ENCODE peak calls at places on chromosome 15, in eight cellular contexts. I is HAP-1; F is CD8-positive, alpha-beta T cell; N is NT2/D1; K is iPS DF 6.9; J is pancreas; M is psoas muscle; B is adrenal gland. P is an unnamed sample.

GRCh38 chr15:27361418-27361817 is 390.4 kb downstream of the GABRG3 start:
- DNase-seq in F (no peak), I (no peak), J (no peak), M (no peak), K (no peak), N (no peak), B (no peak), P (no peak)

GRCh38 chr15:42672444-42672843 is 64.5 kb downstream of the CDAN1 start:
- DNase-seq in I (no peak), F (no peak), B (no peak), K (no peak), M (no peak), J (no peak), N (no peak), P (no peak)

GRCh38 chr15:101121511-101122090 is 130.2 kb downstream of the CHSY1 start:
- DNase-seq in M (peak; percentile 76), N (no peak), F (no peak), B (peak; percentile 77), J (peak; percentile 20), K (no peak), I (peak; percentile 47), P (peak; percentile 23)

GRCh38 chr15:29825205-29825604 is 2.9 kb upstream of the TJP1 start:
- DNase-seq in F (peak; percentile 23), J (no peak), N (no peak), M (no peak), I (no peak), K (no peak), B (no peak), P (no peak)

GRCh38 chr15:75666823-75667501 is 19.2 kb downstream of the SNX33 start:
- DNase-seq in N (no peak), K (no peak), M (peak; percentile 78), I (no peak), B (no peak), J (peak; percentile 45), F (no peak), P (no peak)

GRCh38 chr15:89667706-89667960 is 11.5 kb downstream of the PLIN1 start:
- DNase-seq in F (no peak), J (no peak), N (no peak), B (no peak), I (no peak), M (no peak), K (no peak), P (no peak)

GRCh38 chr15:39596358-39597051 is 15.6 kb downstream of the THBS1 start:
- DNase-seq in N (no peak), F (no peak), J (no peak), K (no peak), B (no peak), M (no peak), I (no peak), P (no peak)

GRCh38 chr15:90402230-90402629 is 14.2 kb downstream of the IQGAP1 start:
- DNase-seq in N (no peak), B (no peak), F (no peak), I (no peak), K (no peak), M (peak; percentile 56), J (no peak), P (no peak)

GRCh38 chr15:52737720-52738119 is 52.4 kb downstream of the ONECUT1 start:
- DNase-seq in K (no peak), N (no peak), B (peak; percentile 28), I (no peak), J (no peak), F (no peak), M (no peak), P (no peak)

GRCh38 chr15:68576253-68577236 is 2.2 kb upstream of the CORO2B start:
- DNase-seq in J (no peak), N (no peak), K (no peak), B (no peak), F (no peak), M (no peak), I (no peak), P (no peak)

GRCh38 chr15:86802244-86802643 is 722.6 kb downstream of the AGBL1 start:
- DNase-seq in K (no peak), J (no peak), M (no peak), F (no peak), I (no peak), B (no peak), N (no peak), P (no peak)

GRCh38 chr15:95290376-95290973 is 1040.0 kb upstream of the NR2F2 start:
- DNase-seq in B (no peak), F (no peak), K (no peak), M (no peak), N (no peak), I (no peak), J (no peak), P (no peak)

GRCh38 chr15:94924971-94925593 is 693.7 kb downstream of the MCTP2 start:
- DNase-seq in M (no peak), K (no peak), J (no peak), I (no peak), B (no peak), F (no peak), N (no peak), P (no peak)

GRCh38 chr15:44593042-44593736 is 56.2 kb downstream of the EIF3J start:
- DNase-seq in J (no peak), F (no peak), B (no peak), N (no peak), M (no peak), K (no peak), I (no peak), P (no peak)

GRCh38 chr15:82570721-82571519 is 30.7 kb upstream of the RPS17 start:
- DNase-seq in M (no peak), K (no peak), I (no peak), F (no peak), N (no peak), B (no peak), J (no peak), P (no peak)

GRCh38 chr15:54820811-54821210 is 375.9 kb downstream of the RSL24D1 start:
- DNase-seq in B (no peak), N (no peak), J (no peak), K (no peak), M (no peak), F (no peak), I (no peak), P (no peak)

GRCh38 chr15:27238209-27238608 is 267.2 kb downstream of the GABRG3 start:
- DNase-seq in M (no peak), K (no peak), B (no peak), J (no peak), F (no peak), I (no peak), N (no peak), P (no peak)

GRCh38 chr15:73930790-73931281 is 4.6 kb downstream of the LOXL1 start:
- DNase-seq in N (no peak), I (no peak), F (no peak), J (no peak), M (peak; percentile 82), K (no peak), B (no peak), P (no peak)

GRCh38 chr15:77858677-77859490 is 218.6 kb downstream of the TBC1D2B start:
- DNase-seq in F (no peak), B (no peak), N (no peak), K (no peak), I (no peak), M (no peak), J (peak; percentile 71), P (no peak)

GRCh38 chr15:30985081-30985531 is 6.3 kb downstream of the MTMR10 start:
- DNase-seq in J (no peak), B (peak; percentile 24), M (no peak), F (no peak), N (no peak), K (no peak), I (no peak), P (no peak)

GRCh38 chr15:27061739-27062138 is 90.8 kb downstream of the GABRG3 start:
- DNase-seq in J (no peak), N (no peak), I (no peak), B (no peak), K (no peak), F (no peak), M (no peak), P (no peak)

GRCh38 chr15:40838756-40839155 is 5.1 kb upstream of the SPINT1 start:
- DNase-seq in B (no peak), N (no peak), J (no peak), F (no peak), M (no peak), K (no peak), I (no peak), P (no peak)
- H3K4me3 ChIP-seq in B (no peak overlapping the region), N (no peak overlapping the region), J (no peak overlapping the region), F (no peak overlapping the region), M (no peak overlapping the region), K (no peak overlapping the region), I (no peak overlapping the region), P (no peak overlapping the region)

DNA sequence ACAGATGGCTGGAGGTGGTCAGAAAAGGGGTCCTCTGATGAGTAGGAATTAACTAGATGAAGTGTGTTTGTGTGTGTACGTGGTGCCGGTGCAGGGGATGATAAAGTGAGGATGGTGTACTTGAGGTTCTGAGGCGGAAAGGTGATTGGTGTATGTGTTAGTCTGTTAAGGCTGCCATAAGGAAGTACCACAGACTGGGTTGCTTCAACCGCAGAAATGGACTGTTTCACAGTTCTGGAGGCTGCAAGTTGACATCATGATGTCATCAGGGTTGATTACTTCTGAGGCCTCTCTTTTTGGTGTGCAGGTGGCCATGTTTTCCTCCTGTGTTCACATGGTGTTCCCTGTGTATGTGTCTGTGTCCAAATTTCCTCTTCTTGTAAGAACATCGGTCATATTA is 202.4 kb upstream of the RGMA start:
- DNase-seq in B (no peak), F (no peak), M (no peak), N (no peak), J (no peak), K (no peak), I (no peak), P (no peak)
- H3K4me1 ChIP-seq in B (no peaks in the 10 kb centered on the region), F (no peaks in the 10 kb centered on the region), M (no peaks in the 10 kb centered on the region), N (peaks cover 2% of the 10 kb centered on the region), J (no peaks in the 10 kb centered on the region), K (no peaks in the 10 kb centered on the region), I (no peaks in the 10 kb centered on the region), P (peaks cover 11% of the 10 kb centered on the region)

DNA sequence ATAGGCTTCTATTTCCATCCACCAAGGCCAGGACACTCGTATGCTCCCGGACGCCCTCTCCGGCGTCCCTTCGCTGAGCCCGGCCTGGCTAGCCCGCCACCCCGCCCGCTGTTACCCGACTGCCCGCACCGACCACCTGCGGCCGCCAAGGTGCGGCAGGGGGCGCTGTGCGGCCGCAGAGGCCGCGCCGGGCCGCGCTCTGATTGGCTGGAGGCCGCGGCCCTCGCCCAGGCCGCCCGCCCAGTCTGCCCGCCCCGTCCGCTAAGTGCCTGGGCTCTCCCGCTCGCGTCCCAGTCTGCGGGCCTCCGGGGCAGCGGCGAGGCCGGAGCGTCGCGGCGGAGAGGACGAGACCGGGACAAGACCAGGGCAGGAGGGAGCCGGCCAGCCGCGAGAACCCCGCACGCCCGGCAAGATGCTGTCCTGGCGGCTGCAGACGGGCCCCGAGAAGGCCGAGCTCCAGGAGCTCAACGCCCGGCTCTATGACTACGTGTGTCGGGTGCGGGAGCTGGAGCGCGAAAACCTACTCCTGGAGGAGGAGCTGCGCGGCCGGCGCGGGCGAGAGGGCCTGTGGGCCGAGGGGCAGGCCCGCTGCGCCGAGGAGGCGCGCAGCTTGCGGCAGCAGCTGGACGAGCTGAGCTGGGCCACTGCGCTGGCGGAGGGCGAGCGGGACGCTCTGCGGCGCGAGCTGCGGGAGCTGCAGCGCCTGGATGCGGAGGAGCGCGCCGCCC is at the start of gene SYNM:
- DNase-seq in B (peak; percentile 87), K (no peak), F (no peak), I (peak; percentile 88), M (peak; percentile 86), N (peak; percentile 82), J (peak; percentile 75), P (peak; percentile 82)
- H3K4me3 ChIP-seq in B (peak within 1 kb of the TSS; percentile 81), K (peak within 1 kb of the TSS; percentile 28), F (no peak within 1 kb of the TSS), I (peak within 1 kb of the TSS; percentile 56), M (peak within 1 kb of the TSS; percentile 71), N (peak within 1 kb of the TSS; percentile 72), J (peak within 1 kb of the TSS; percentile 31), P (peak within 1 kb of the TSS; percentile 84)

GRCh38 chr15:80157215-80157614 is 4.4 kb downstream of the FAH start:
- DNase-seq in M (no peak), I (no peak), F (no peak), K (no peak), B (no peak), N (no peak), J (no peak), P (no peak)
- H3K4me1 ChIP-seq in M (peaks cover 23% of the 10 kb centered on the region), I (peaks cover 8% of the 10 kb centered on the region), F (peaks cover 21% of the 10 kb centered on the region), K (no peaks in the 10 kb centered on the region), B (peaks cover 62% of the 10 kb centered on the region), N (peaks cover 7% of the 10 kb centered on the region), J (no peaks in the 10 kb centered on the region), P (peaks cover 8% of the 10 kb centered on the region)